ENCODE peak calls at places on chromosomes 16 and 17, in nine cellular contexts. One of them, this sample, is unnamed.
A peak's percentile ranks its signal among the peaks of the same experiment; 100 is the strongest.

GRCh38 chr16:66605177-66605999 is 884 bp downstream of the CMTM3 start:
- DNase-seq in stimulated activated CD8-positive, alpha-beta memory T cell treated with anti-CD3 and anti-CD28 coated beads, Interleukin-12 subunit alpha, Interleukin-12 subunit beta, amount 100 ng/mL, for 1 hour: no peak
- DNase-seq in endodermal cell: peak; percentile 83
- DNase-seq in activated CD4-positive, CD25-positive, alpha-beta regulatory T cell treated with anti-CD3 and anti-CD28 coated beads, Interleukin-2, amount 50 U/mL, for 16 hours: no peak
- DNase-seq in NCI-H460: no peak
- DNase-seq in vagina: no peak
- DNase-seq in NCI-H345: no peak
- DNase-seq in HFFc6: peak; percentile 1
- DNase-seq in mucosa of descending colon: peak; percentile 67
- DNase-seq in this sample: peak; percentile 73

GRCh38 chr17:76479515-76480048 is 12.2 kb downstream of the AANAT start:
- DNase-seq in stimulated activated CD8-positive, alpha-beta memory T cell treated with anti-CD3 and anti-CD28 coated beads, Interleukin-12 subunit alpha, Interleukin-12 subunit beta, amount 100 ng/mL, for 1 hour: no peak
- DNase-seq in endodermal cell: no peak
- DNase-seq in activated CD4-positive, CD25-positive, alpha-beta regulatory T cell treated with anti-CD3 and anti-CD28 coated beads, Interleukin-2, amount 50 U/mL, for 16 hours: no peak
- DNase-seq in NCI-H460: no peak
- DNase-seq in vagina: no peak
- DNase-seq in NCI-H345: no peak
- DNase-seq in HFFc6: no peak
- DNase-seq in mucosa of descending colon: no peak
- DNase-seq in this sample: no peak

GRCh38 chr16:29992371-29992967 is 2.9 kb downstream of the HIRIP3 start:
- DNase-seq in stimulated activated CD8-positive, alpha-beta memory T cell treated with anti-CD3 and anti-CD28 coated beads, Interleukin-12 subunit alpha, Interleukin-12 subunit beta, amount 100 ng/mL, for 1 hour: no peak
- DNase-seq in endodermal cell: no peak
- DNase-seq in activated CD4-positive, CD25-positive, alpha-beta regulatory T cell treated with anti-CD3 and anti-CD28 coated beads, Interleukin-2, amount 50 U/mL, for 16 hours: no peak
- DNase-seq in NCI-H460: no peak
- DNase-seq in vagina: no peak
- DNase-seq in NCI-H345: no peak
- DNase-seq in HFFc6: peak; percentile 40
- DNase-seq in mucosa of descending colon: peak; percentile 22
- DNase-seq in this sample: no peak

GRCh38 chr17:9383828-9384227 is 191.8 kb downstream of the STX8 start:
- DNase-seq in stimulated activated CD8-positive, alpha-beta memory T cell treated with anti-CD3 and anti-CD28 coated beads, Interleukin-12 subunit alpha, Interleukin-12 subunit beta, amount 100 ng/mL, for 1 hour: no peak
- DNase-seq in endodermal cell: no peak
- DNase-seq in activated CD4-positive, CD25-positive, alpha-beta regulatory T cell treated with anti-CD3 and anti-CD28 coated beads, Interleukin-2, amount 50 U/mL, for 16 hours: no peak
- DNase-seq in NCI-H460: no peak
- DNase-seq in vagina: no peak
- DNase-seq in NCI-H345: no peak
- DNase-seq in HFFc6: no peak
- DNase-seq in mucosa of descending colon: no peak
- DNase-seq in this sample: no peak

GRCh38 chr16:74865922-74866598 is 91.4 kb upstream of the FA2H start:
- DNase-seq in stimulated activated CD8-positive, alpha-beta memory T cell treated with anti-CD3 and anti-CD28 coated beads, Interleukin-12 subunit alpha, Interleukin-12 subunit beta, amount 100 ng/mL, for 1 hour: no peak
- DNase-seq in endodermal cell: peak; percentile 71
- DNase-seq in activated CD4-positive, CD25-positive, alpha-beta regulatory T cell treated with anti-CD3 and anti-CD28 coated beads, Interleukin-2, amount 50 U/mL, for 16 hours: no peak
- DNase-seq in NCI-H460: no peak
- DNase-seq in vagina: no peak
- DNase-seq in NCI-H345: no peak
- DNase-seq in HFFc6: no peak
- DNase-seq in mucosa of descending colon: no peak
- DNase-seq in this sample: no peak

GRCh38 chr16:66696669-66697630 is at the start of gene CMTM4:
- DNase-seq in stimulated activated CD8-positive, alpha-beta memory T cell treated with anti-CD3 and anti-CD28 coated beads, Interleukin-12 subunit alpha, Interleukin-12 subunit beta, amount 100 ng/mL, for 1 hour: peak; percentile 49
- DNase-seq in endodermal cell: peak; percentile 94
- DNase-seq in activated CD4-positive, CD25-positive, alpha-beta regulatory T cell treated with anti-CD3 and anti-CD28 coated beads, Interleukin-2, amount 50 U/mL, for 16 hours: peak; percentile 48
- DNase-seq in NCI-H460: peak; percentile 92
- DNase-seq in vagina: no peak
- DNase-seq in NCI-H345: peak; percentile 80
- DNase-seq in HFFc6: peak; percentile 76
- DNase-seq in mucosa of descending colon: peak; percentile 89
- DNase-seq in this sample: peak; percentile 93

GRCh38 chr17:27792095-27792494 is 8.2 kb downstream of the NOS2 start:
- DNase-seq in stimulated activated CD8-positive, alpha-beta memory T cell treated with anti-CD3 and anti-CD28 coated beads, Interleukin-12 subunit alpha, Interleukin-12 subunit beta, amount 100 ng/mL, for 1 hour: no peak
- DNase-seq in endodermal cell: no peak
- DNase-seq in activated CD4-positive, CD25-positive, alpha-beta regulatory T cell treated with anti-CD3 and anti-CD28 coated beads, Interleukin-2, amount 50 U/mL, for 16 hours: no peak
- DNase-seq in NCI-H460: no peak
- DNase-seq in vagina: no peak
- DNase-seq in NCI-H345: no peak
- DNase-seq in HFFc6: no peak
- DNase-seq in mucosa of descending colon: no peak
- DNase-seq in this sample: no peak

GRCh38 chr17:81902023-81902652 is at the start of gene NPB:
- DNase-seq in stimulated activated CD8-positive, alpha-beta memory T cell treated with anti-CD3 and anti-CD28 coated beads, Interleukin-12 subunit alpha, Interleukin-12 subunit beta, amount 100 ng/mL, for 1 hour: no peak
- DNase-seq in endodermal cell: peak; percentile 82
- DNase-seq in activated CD4-positive, CD25-positive, alpha-beta regulatory T cell treated with anti-CD3 and anti-CD28 coated beads, Interleukin-2, amount 50 U/mL, for 16 hours: no peak
- DNase-seq in NCI-H460: no peak
- DNase-seq in vagina: no peak
- DNase-seq in NCI-H345: peak; percentile 22
- DNase-seq in HFFc6: no peak
- DNase-seq in mucosa of descending colon: peak; percentile 52
- DNase-seq in this sample: peak; percentile 33

GRCh38 chr17:5592382-5592781 is 8.1 kb upstream of the NLRP1 start:
- DNase-seq in stimulated activated CD8-positive, alpha-beta memory T cell treated with anti-CD3 and anti-CD28 coated beads, Interleukin-12 subunit alpha, Interleukin-12 subunit beta, amount 100 ng/mL, for 1 hour: no peak
- DNase-seq in endodermal cell: peak; percentile 45
- DNase-seq in activated CD4-positive, CD25-positive, alpha-beta regulatory T cell treated with anti-CD3 and anti-CD28 coated beads, Interleukin-2, amount 50 U/mL, for 16 hours: no peak
- DNase-seq in NCI-H460: peak; percentile 54
- DNase-seq in vagina: no peak
- DNase-seq in NCI-H345: peak; percentile 70
- DNase-seq in HFFc6: peak; percentile 63
- DNase-seq in mucosa of descending colon: no peak
- DNase-seq in this sample: no peak

GRCh38 chr16:47375423-47375822 is 85.4 kb downstream of the ITFG1 start:
- DNase-seq in stimulated activated CD8-positive, alpha-beta memory T cell treated with anti-CD3 and anti-CD28 coated beads, Interleukin-12 subunit alpha, Interleukin-12 subunit beta, amount 100 ng/mL, for 1 hour: no peak
- DNase-seq in endodermal cell: no peak
- DNase-seq in activated CD4-positive, CD25-positive, alpha-beta regulatory T cell treated with anti-CD3 and anti-CD28 coated beads, Interleukin-2, amount 50 U/mL, for 16 hours: no peak
- DNase-seq in NCI-H460: no peak
- DNase-seq in vagina: no peak
- DNase-seq in NCI-H345: no peak
- DNase-seq in HFFc6: no peak
- DNase-seq in mucosa of descending colon: no peak
- DNase-seq in this sample: no peak

GRCh38 chr17:55768946-55769624 is 18.2 kb downstream of the PCTP start:
- DNase-seq in stimulated activated CD8-positive, alpha-beta memory T cell treated with anti-CD3 and anti-CD28 coated beads, Interleukin-12 subunit alpha, Interleukin-12 subunit beta, amount 100 ng/mL, for 1 hour: no peak
- DNase-seq in endodermal cell: no peak
- DNase-seq in activated CD4-positive, CD25-positive, alpha-beta regulatory T cell treated with anti-CD3 and anti-CD28 coated beads, Interleukin-2, amount 50 U/mL, for 16 hours: no peak
- DNase-seq in NCI-H460: no peak
- DNase-seq in vagina: no peak
- DNase-seq in NCI-H345: no peak
- DNase-seq in HFFc6: peak; percentile 50
- DNase-seq in mucosa of descending colon: no peak
- DNase-seq in this sample: no peak

GRCh38 chr16:26598061-26598460 is 468.7 kb upstream of the C16orf82 start:
- DNase-seq in stimulated activated CD8-positive, alpha-beta memory T cell treated with anti-CD3 and anti-CD28 coated beads, Interleukin-12 subunit alpha, Interleukin-12 subunit beta, amount 100 ng/mL, for 1 hour: peak; percentile 34
- DNase-seq in endodermal cell: peak; percentile 81
- DNase-seq in activated CD4-positive, CD25-positive, alpha-beta regulatory T cell treated with anti-CD3 and anti-CD28 coated beads, Interleukin-2, amount 50 U/mL, for 16 hours: peak; percentile 56
- DNase-seq in NCI-H460: no peak
- DNase-seq in vagina: no peak
- DNase-seq in NCI-H345: no peak
- DNase-seq in HFFc6: no peak
- DNase-seq in mucosa of descending colon: no peak
- DNase-seq in this sample: no peak

GRCh38 chr16:24761526-24761925 is 32.1 kb downstream of the TNRC6A start:
- DNase-seq in stimulated activated CD8-positive, alpha-beta memory T cell treated with anti-CD3 and anti-CD28 coated beads, Interleukin-12 subunit alpha, Interleukin-12 subunit beta, amount 100 ng/mL, for 1 hour: no peak
- DNase-seq in endodermal cell: no peak
- DNase-seq in activated CD4-positive, CD25-positive, alpha-beta regulatory T cell treated with anti-CD3 and anti-CD28 coated beads, Interleukin-2, amount 50 U/mL, for 16 hours: no peak
- DNase-seq in NCI-H460: no peak
- DNase-seq in vagina: no peak
- DNase-seq in NCI-H345: no peak
- DNase-seq in HFFc6: no peak
- DNase-seq in mucosa of descending colon: no peak
- DNase-seq in this sample: no peak

GRCh38 chr17:48995332-48995870 is 1.8 kb upstream of the IGF2BP1 start:
- DNase-seq in stimulated activated CD8-positive, alpha-beta memory T cell treated with anti-CD3 and anti-CD28 coated beads, Interleukin-12 subunit alpha, Interleukin-12 subunit beta, amount 100 ng/mL, for 1 hour: no peak
- DNase-seq in endodermal cell: peak; percentile 93
- DNase-seq in activated CD4-positive, CD25-positive, alpha-beta regulatory T cell treated with anti-CD3 and anti-CD28 coated beads, Interleukin-2, amount 50 U/mL, for 16 hours: no peak
- DNase-seq in NCI-H460: no peak
- DNase-seq in vagina: peak; percentile 34
- DNase-seq in NCI-H345: no peak
- DNase-seq in HFFc6: no peak
- DNase-seq in mucosa of descending colon: no peak
- DNase-seq in this sample: no peak

GRCh38 chr16:23863511-23864422 is 28.0 kb downstream of the PRKCB start:
- DNase-seq in stimulated activated CD8-positive, alpha-beta memory T cell treated with anti-CD3 and anti-CD28 coated beads, Interleukin-12 subunit alpha, Interleukin-12 subunit beta, amount 100 ng/mL, for 1 hour: no peak
- DNase-seq in endodermal cell: no peak
- DNase-seq in activated CD4-positive, CD25-positive, alpha-beta regulatory T cell treated with anti-CD3 and anti-CD28 coated beads, Interleukin-2, amount 50 U/mL, for 16 hours: no peak
- DNase-seq in NCI-H460: no peak
- DNase-seq in vagina: no peak
- DNase-seq in NCI-H345: no peak
- DNase-seq in HFFc6: no peak
- DNase-seq in mucosa of descending colon: no peak
- DNase-seq in this sample: no peak

GRCh38 chr16:66703359-66704215 is 7.0 kb upstream of the CMTM4 start:
- DNase-seq in stimulated activated CD8-positive, alpha-beta memory T cell treated with anti-CD3 and anti-CD28 coated beads, Interleukin-12 subunit alpha, Interleukin-12 subunit beta, amount 100 ng/mL, for 1 hour: no peak
- DNase-seq in endodermal cell: no peak
- DNase-seq in activated CD4-positive, CD25-positive, alpha-beta regulatory T cell treated with anti-CD3 and anti-CD28 coated beads, Interleukin-2, amount 50 U/mL, for 16 hours: no peak
- DNase-seq in NCI-H460: no peak
- DNase-seq in vagina: no peak
- DNase-seq in NCI-H345: no peak
- DNase-seq in HFFc6: peak; percentile 82
- DNase-seq in mucosa of descending colon: no peak
- DNase-seq in this sample: no peak

GRCh38 chr17:32871736-32872135 is 5.2 kb downstream of the MYO1D start:
- DNase-seq in stimulated activated CD8-positive, alpha-beta memory T cell treated with anti-CD3 and anti-CD28 coated beads, Interleukin-12 subunit alpha, Interleukin-12 subunit beta, amount 100 ng/mL, for 1 hour: no peak
- DNase-seq in endodermal cell: no peak
- DNase-seq in activated CD4-positive, CD25-positive, alpha-beta regulatory T cell treated with anti-CD3 and anti-CD28 coated beads, Interleukin-2, amount 50 U/mL, for 16 hours: no peak
- DNase-seq in NCI-H460: no peak
- DNase-seq in vagina: no peak
- DNase-seq in NCI-H345: no peak
- DNase-seq in HFFc6: no peak
- DNase-seq in mucosa of descending colon: no peak
- DNase-seq in this sample: no peak

GRCh38 chr16:65875362-65876199 is 490.9 kb upstream of the CDH5 start:
- DNase-seq in stimulated activated CD8-positive, alpha-beta memory T cell treated with anti-CD3 and anti-CD28 coated beads, Interleukin-12 subunit alpha, Interleukin-12 subunit beta, amount 100 ng/mL, for 1 hour: no peak
- DNase-seq in endodermal cell: peak; percentile 56
- DNase-seq in activated CD4-positive, CD25-positive, alpha-beta regulatory T cell treated with anti-CD3 and anti-CD28 coated beads, Interleukin-2, amount 50 U/mL, for 16 hours: no peak
- DNase-seq in NCI-H460: no peak
- DNase-seq in vagina: no peak
- DNase-seq in NCI-H345: no peak
- DNase-seq in HFFc6: no peak
- DNase-seq in mucosa of descending colon: no peak
- DNase-seq in this sample: no peak

GRCh38 chr16:76278976-76279375 is 1.8 kb downstream of the CNTNAP4 start:
- DNase-seq in stimulated activated CD8-positive, alpha-beta memory T cell treated with anti-CD3 and anti-CD28 coated beads, Interleukin-12 subunit alpha, Interleukin-12 subunit beta, amount 100 ng/mL, for 1 hour: no peak
- DNase-seq in endodermal cell: no peak
- DNase-seq in activated CD4-positive, CD25-positive, alpha-beta regulatory T cell treated with anti-CD3 and anti-CD28 coated beads, Interleukin-2, amount 50 U/mL, for 16 hours: no peak
- DNase-seq in NCI-H460: peak; percentile 47
- DNase-seq in vagina: no peak
- DNase-seq in NCI-H345: no peak
- DNase-seq in HFFc6: no peak
- DNase-seq in mucosa of descending colon: no peak
- DNase-seq in this sample: no peak

GRCh38 chr17:31424944-31425582 is 33.6 kb downstream of the RAB11FIP4 start:
- DNase-seq in stimulated activated CD8-positive, alpha-beta memory T cell treated with anti-CD3 and anti-CD28 coated beads, Interleukin-12 subunit alpha, Interleukin-12 subunit beta, amount 100 ng/mL, for 1 hour: no peak
- DNase-seq in endodermal cell: peak; percentile 75
- DNase-seq in activated CD4-positive, CD25-positive, alpha-beta regulatory T cell treated with anti-CD3 and anti-CD28 coated beads, Interleukin-2, amount 50 U/mL, for 16 hours: no peak
- DNase-seq in NCI-H460: no peak
- DNase-seq in vagina: no peak
- DNase-seq in NCI-H345: no peak
- DNase-seq in HFFc6: no peak
- DNase-seq in mucosa of descending colon: peak; percentile 3
- DNase-seq in this sample: peak; percentile 50

GRCh38 chr16:89442990-89443726 is 47.2 kb downstream of the ANKRD11 start:
- DNase-seq in stimulated activated CD8-positive, alpha-beta memory T cell treated with anti-CD3 and anti-CD28 coated beads, Interleukin-12 subunit alpha, Interleukin-12 subunit beta, amount 100 ng/mL, for 1 hour: no peak
- DNase-seq in endodermal cell: no peak
- DNase-seq in activated CD4-positive, CD25-positive, alpha-beta regulatory T cell treated with anti-CD3 and anti-CD28 coated beads, Interleukin-2, amount 50 U/mL, for 16 hours: no peak
- DNase-seq in NCI-H460: peak; percentile 51
- DNase-seq in vagina: no peak
- DNase-seq in NCI-H345: peak; percentile 68
- DNase-seq in HFFc6: peak; percentile 63
- DNase-seq in mucosa of descending colon: peak; percentile 45
- DNase-seq in this sample: no peak

GRCh38 chr17:79042421-79043190 is 18.6 kb downstream of the C1QTNF1 start:
- DNase-seq in stimulated activated CD8-positive, alpha-beta memory T cell treated with anti-CD3 and anti-CD28 coated beads, Interleukin-12 subunit alpha, Interleukin-12 subunit beta, amount 100 ng/mL, for 1 hour: peak; percentile 47
- DNase-seq in endodermal cell: peak; percentile 93
- DNase-seq in activated CD4-positive, CD25-positive, alpha-beta regulatory T cell treated with anti-CD3 and anti-CD28 coated beads, Interleukin-2, amount 50 U/mL, for 16 hours: peak; percentile 29
- DNase-seq in NCI-H460: peak; percentile 56
- DNase-seq in vagina: no peak
- DNase-seq in NCI-H345: peak; percentile 79
- DNase-seq in HFFc6: peak; percentile 45
- DNase-seq in mucosa of descending colon: peak; percentile 82
- DNase-seq in this sample: no peak

GRCh38 chr17:75498726-75499213 is 16.6 kb downstream of the CASKIN2 start:
- DNase-seq in stimulated activated CD8-positive, alpha-beta memory T cell treated with anti-CD3 and anti-CD28 coated beads, Interleukin-12 subunit alpha, Interleukin-12 subunit beta, amount 100 ng/mL, for 1 hour: no peak
- DNase-seq in endodermal cell: peak; percentile 80
- DNase-seq in activated CD4-positive, CD25-positive, alpha-beta regulatory T cell treated with anti-CD3 and anti-CD28 coated beads, Interleukin-2, amount 50 U/mL, for 16 hours: no peak
- DNase-seq in NCI-H460: no peak
- DNase-seq in vagina: no peak
- DNase-seq in NCI-H345: no peak
- DNase-seq in HFFc6: no peak
- DNase-seq in mucosa of descending colon: no peak
- DNase-seq in this sample: no peak

GRCh38 chr17:28925912-28926365 is 23.1 kb upstream of the DHRS13 start:
- DNase-seq in stimulated activated CD8-positive, alpha-beta memory T cell treated with anti-CD3 and anti-CD28 coated beads, Interleukin-12 subunit alpha, Interleukin-12 subunit beta, amount 100 ng/mL, for 1 hour: no peak
- DNase-seq in endodermal cell: no peak
- DNase-seq in activated CD4-positive, CD25-positive, alpha-beta regulatory T cell treated with anti-CD3 and anti-CD28 coated beads, Interleukin-2, amount 50 U/mL, for 16 hours: peak; percentile 47
- DNase-seq in NCI-H460: no peak
- DNase-seq in vagina: no peak
- DNase-seq in NCI-H345: no peak
- DNase-seq in HFFc6: peak; percentile 82
- DNase-seq in mucosa of descending colon: no peak
- DNase-seq in this sample: no peak

GRCh38 chr17:9038380-9038779 is 17.1 kb downstream of the NTN1 start:
- DNase-seq in stimulated activated CD8-positive, alpha-beta memory T cell treated with anti-CD3 and anti-CD28 coated beads, Interleukin-12 subunit alpha, Interleukin-12 subunit beta, amount 100 ng/mL, for 1 hour: no peak
- DNase-seq in endodermal cell: peak; percentile 55
- DNase-seq in activated CD4-positive, CD25-positive, alpha-beta regulatory T cell treated with anti-CD3 and anti-CD28 coated beads, Interleukin-2, amount 50 U/mL, for 16 hours: no peak
- DNase-seq in NCI-H460: no peak
- DNase-seq in vagina: no peak
- DNase-seq in NCI-H345: no peak
- DNase-seq in HFFc6: no peak
- DNase-seq in mucosa of descending colon: no peak
- DNase-seq in this sample: no peak

GRCh38 chr17:50144845-50145531 is 5.5 kb downstream of the PPP1R9B start:
- DNase-seq in stimulated activated CD8-positive, alpha-beta memory T cell treated with anti-CD3 and anti-CD28 coated beads, Interleukin-12 subunit alpha, Interleukin-12 subunit beta, amount 100 ng/mL, for 1 hour: no peak
- DNase-seq in endodermal cell: no peak
- DNase-seq in activated CD4-positive, CD25-positive, alpha-beta regulatory T cell treated with anti-CD3 and anti-CD28 coated beads, Interleukin-2, amount 50 U/mL, for 16 hours: no peak
- DNase-seq in NCI-H460: no peak
- DNase-seq in vagina: no peak
- DNase-seq in NCI-H345: no peak
- DNase-seq in HFFc6: no peak
- DNase-seq in mucosa of descending colon: no peak
- DNase-seq in this sample: peak; percentile 70

GRCh38 chr17:67431210-67432015 is 54.3 kb downstream of the PITPNC1 start:
- DNase-seq in stimulated activated CD8-positive, alpha-beta memory T cell treated with anti-CD3 and anti-CD28 coated beads, Interleukin-12 subunit alpha, Interleukin-12 subunit beta, amount 100 ng/mL, for 1 hour: no peak
- DNase-seq in endodermal cell: no peak
- DNase-seq in activated CD4-positive, CD25-positive, alpha-beta regulatory T cell treated with anti-CD3 and anti-CD28 coated beads, Interleukin-2, amount 50 U/mL, for 16 hours: no peak
- DNase-seq in NCI-H460: peak; percentile 33
- DNase-seq in vagina: no peak
- DNase-seq in NCI-H345: no peak
- DNase-seq in HFFc6: peak; percentile 85
- DNase-seq in mucosa of descending colon: no peak
- DNase-seq in this sample: no peak

GRCh38 chr16:46482895-46483294 is 138.3 kb downstream of the SHCBP1 start:
- DNase-seq in stimulated activated CD8-positive, alpha-beta memory T cell treated with anti-CD3 and anti-CD28 coated beads, Interleukin-12 subunit alpha, Interleukin-12 subunit beta, amount 100 ng/mL, for 1 hour: no peak
- DNase-seq in endodermal cell: no peak
- DNase-seq in activated CD4-positive, CD25-positive, alpha-beta regulatory T cell treated with anti-CD3 and anti-CD28 coated beads, Interleukin-2, amount 50 U/mL, for 16 hours: no peak
- DNase-seq in NCI-H460: no peak
- DNase-seq in vagina: no peak
- DNase-seq in NCI-H345: no peak
- DNase-seq in HFFc6: no peak
- DNase-seq in mucosa of descending colon: no peak
- DNase-seq in this sample: no peak

GRCh38 chr17:34930283-34930682 is 31.0 kb downstream of the CCT6B start:
- DNase-seq in stimulated activated CD8-positive, alpha-beta memory T cell treated with anti-CD3 and anti-CD28 coated beads, Interleukin-12 subunit alpha, Interleukin-12 subunit beta, amount 100 ng/mL, for 1 hour: no peak
- DNase-seq in endodermal cell: no peak
- DNase-seq in activated CD4-positive, CD25-positive, alpha-beta regulatory T cell treated with anti-CD3 and anti-CD28 coated beads, Interleukin-2, amount 50 U/mL, for 16 hours: no peak
- DNase-seq in NCI-H460: no peak
- DNase-seq in vagina: no peak
- DNase-seq in NCI-H345: no peak
- DNase-seq in HFFc6: no peak
- DNase-seq in mucosa of descending colon: no peak
- DNase-seq in this sample: no peak

GRCh38 chr17:52678211-52678610 is 519.7 kb upstream of the CA10 start:
- DNase-seq in stimulated activated CD8-positive, alpha-beta memory T cell treated with anti-CD3 and anti-CD28 coated beads, Interleukin-12 subunit alpha, Interleukin-12 subunit beta, amount 100 ng/mL, for 1 hour: no peak
- DNase-seq in endodermal cell: no peak
- DNase-seq in activated CD4-positive, CD25-positive, alpha-beta regulatory T cell treated with anti-CD3 and anti-CD28 coated beads, Interleukin-2, amount 50 U/mL, for 16 hours: no peak
- DNase-seq in NCI-H460: no peak
- DNase-seq in vagina: no peak
- DNase-seq in NCI-H345: no peak
- DNase-seq in HFFc6: no peak
- DNase-seq in mucosa of descending colon: no peak
- DNase-seq in this sample: no peak